ENCODE peak calls at places on chromosomes 1 and 21, in four cellular contexts. One of them, this sample, is unnamed.
A peak's percentile ranks its signal among the peaks of the same experiment; 100 is the strongest.

GRCh38 chr1:53327183-53327941 is 508 bp downstream of the LRP8 start:
- DNase-seq in SK-N-SH: peak; percentile 78
- DNase-seq in PC-3: peak; percentile 16
- DNase-seq in neural progenitor cell: peak; percentile 79
- DNase-seq in this sample: peak; percentile 65

GRCh38 chr1:174998569-174999215 is 1.1 kb upstream of the CACYBP start:
- DNase-seq in neural progenitor cell: peak; percentile 77
- DNase-seq in SK-N-SH: peak; percentile 48
- DNase-seq in PC-3: peak; percentile 50
- DNase-seq in this sample: peak; percentile 71

GRCh38 chr1:234758851-234759250 is 148.9 kb upstream of the IRF2BP2 start:
- DNase-seq in SK-N-SH: no peak
- DNase-seq in PC-3: no peak
- DNase-seq in neural progenitor cell: no peak
- DNase-seq in this sample: no peak

GRCh38 chr1:18253093-18253492 is 145.5 kb downstream of the IGSF21 start:
- DNase-seq in SK-N-SH: peak; percentile 58
- DNase-seq in PC-3: no peak
- DNase-seq in neural progenitor cell: no peak
- DNase-seq in this sample: no peak

GRCh38 chr1:205704891-205705290 is 24.6 kb upstream of the SLC45A3 start:
- DNase-seq in PC-3: no peak
- DNase-seq in SK-N-SH: no peak
- DNase-seq in neural progenitor cell: no peak
- DNase-seq in this sample: no peak

GRCh38 chr1:212157252-212157651 is 121.7 kb downstream of the DTL start:
- DNase-seq in SK-N-SH: no peak
- DNase-seq in PC-3: peak; percentile 64
- DNase-seq in neural progenitor cell: no peak
- DNase-seq in this sample: no peak

GRCh38 chr1:173426057-173426456 is 51.1 kb upstream of the PRDX6 start:
- DNase-seq in PC-3: peak; percentile 91
- DNase-seq in SK-N-SH: no peak
- DNase-seq in neural progenitor cell: no peak
- DNase-seq in this sample: no peak

GRCh38 chr1:241447056-241447649 is 72.4 kb downstream of the FH start:
- DNase-seq in neural progenitor cell: no peak
- DNase-seq in SK-N-SH: no peak
- DNase-seq in PC-3: peak; percentile 56
- DNase-seq in this sample: no peak

GRCh38 chr1:154770897-154771594 is 99.0 kb downstream of the KCNN3 start:
- DNase-seq in SK-N-SH: no peak
- DNase-seq in neural progenitor cell: no peak
- DNase-seq in PC-3: peak; percentile 33
- DNase-seq in this sample: no peak

GRCh38 chr1:175043824-175044223 is 20.6 kb upstream of the MRPS14 start:
- DNase-seq in PC-3: no peak
- DNase-seq in neural progenitor cell: peak; percentile 64
- DNase-seq in SK-N-SH: no peak
- DNase-seq in this sample: no peak

GRCh38 chr1:116386042-116386441 is 13.0 kb downstream of the ATP1A1 start:
- DNase-seq in neural progenitor cell: no peak
- DNase-seq in SK-N-SH: no peak
- DNase-seq in PC-3: no peak
- DNase-seq in this sample: no peak

GRCh38 chr1:38525343-38525948 is 334.1 kb downstream of the RRAGC start:
- DNase-seq in neural progenitor cell: no peak
- DNase-seq in SK-N-SH: no peak
- DNase-seq in PC-3: no peak
- DNase-seq in this sample: no peak

GRCh38 chr1:77394166-77394565 is 112.3 kb downstream of the AK5 start:
- DNase-seq in PC-3: peak; percentile 85
- DNase-seq in SK-N-SH: no peak
- DNase-seq in neural progenitor cell: no peak
- DNase-seq in this sample: peak; percentile 61

GRCh38 chr1:166903232-166903631 is 27.2 kb upstream of the TADA1 start:
- DNase-seq in neural progenitor cell: no peak
- DNase-seq in PC-3: no peak
- DNase-seq in SK-N-SH: no peak
- DNase-seq in this sample: no peak

GRCh38 chr1:9835758-9836631 is 12.2 kb upstream of the CLSTN1 start:
- DNase-seq in neural progenitor cell: peak; percentile 83
- DNase-seq in SK-N-SH: peak; percentile 54
- DNase-seq in PC-3: peak; percentile 91
- DNase-seq in this sample: no peak

GRCh38 chr1:85296980-85297379 is 20.5 kb upstream of the BCL10 start:
- DNase-seq in SK-N-SH: no peak
- DNase-seq in PC-3: no peak
- DNase-seq in neural progenitor cell: no peak
- DNase-seq in this sample: peak; percentile 67

GRCh38 chr1:234925440-234926251 is 203.0 kb downstream of the TOMM20 start:
- DNase-seq in neural progenitor cell: no peak
- DNase-seq in PC-3: peak; percentile 96
- DNase-seq in SK-N-SH: no peak
- DNase-seq in this sample: peak; percentile 98

GRCh38 chr1:238991730-238992490 is 394.5 kb upstream of the CHRM3 start:
- DNase-seq in neural progenitor cell: no peak
- DNase-seq in PC-3: no peak
- DNase-seq in SK-N-SH: peak; percentile 4
- DNase-seq in this sample: no peak

GRCh38 chr21:37915941-37916794 is at the start of gene KCNJ6:
- DNase-seq in SK-N-SH: peak; percentile 87
- DNase-seq in PC-3: no peak
- DNase-seq in neural progenitor cell: peak; percentile 94
- DNase-seq in this sample: peak; percentile 82

GRCh38 chr1:153985341-153985912 is 712 bp downstream of the RAB13 start:
- DNase-seq in neural progenitor cell: no peak
- DNase-seq in PC-3: no peak
- DNase-seq in SK-N-SH: no peak
- DNase-seq in this sample: peak; percentile 79

GRCh38 chr1:88698140-88698539 is 14.1 kb downstream of the PKN2 start:
- DNase-seq in neural progenitor cell: no peak
- DNase-seq in PC-3: peak; percentile 28
- DNase-seq in SK-N-SH: no peak
- DNase-seq in this sample: no peak

GRCh38 chr1:186059311-186059710 is 315.7 kb downstream of the TPR start:
- DNase-seq in neural progenitor cell: no peak
- DNase-seq in SK-N-SH: no peak
- DNase-seq in PC-3: no peak
- DNase-seq in this sample: peak; percentile 59

GRCh38 chr1:247358920-247359319 is 27.3 kb upstream of the ZNF496 start:
- DNase-seq in PC-3: peak; percentile 65
- DNase-seq in SK-N-SH: no peak
- DNase-seq in neural progenitor cell: no peak
- DNase-seq in this sample: peak; percentile 24

GRCh38 chr1:172960019-172960418 is 90.7 kb downstream of the TNFSF18 start:
- DNase-seq in neural progenitor cell: no peak
- DNase-seq in PC-3: no peak
- DNase-seq in SK-N-SH: no peak
- DNase-seq in this sample: peak; percentile 37

GRCh38 chr1:2583871-2584341 is 2.7 kb upstream of the PRXL2B start:
- DNase-seq in SK-N-SH: no peak
- DNase-seq in neural progenitor cell: peak; percentile 38
- DNase-seq in PC-3: no peak
- DNase-seq in this sample: no peak

GRCh38 chr1:17161137-17161700 is 42.0 kb upstream of the PADI2 start:
- DNase-seq in SK-N-SH: no peak
- DNase-seq in neural progenitor cell: no peak
- DNase-seq in PC-3: no peak
- DNase-seq in this sample: peak; percentile 39

GRCh38 chr21:34642211-34643075 is 26.4 kb upstream of the CLIC6 start:
- DNase-seq in neural progenitor cell: no peak
- DNase-seq in SK-N-SH: no peak
- DNase-seq in PC-3: peak; percentile 7
- DNase-seq in this sample: peak; percentile 33

GRCh38 chr1:246647113-246647512 is 77.1 kb upstream of the SCCPDH start:
- DNase-seq in neural progenitor cell: peak; percentile 77
- DNase-seq in PC-3: no peak
- DNase-seq in SK-N-SH: peak; percentile 52
- DNase-seq in this sample: peak; percentile 88

GRCh38 chr1:202113690-202114300 is 8.9 kb upstream of the GPR37L1 start:
- DNase-seq in SK-N-SH: no peak
- DNase-seq in PC-3: no peak
- DNase-seq in neural progenitor cell: no peak
- DNase-seq in this sample: no peak

GRCh38 chr1:226064168-226064815 is 1.8 kb downstream of the H3-3A start:
- DNase-seq in PC-3: peak; percentile 57
- DNase-seq in SK-N-SH: no peak
- DNase-seq in neural progenitor cell: no peak
- DNase-seq in this sample: peak; percentile 53

GRCh38 chr1:94418664-94419655 is 771 bp downstream of the ABCD3 start:
- DNase-seq in neural progenitor cell: peak; percentile 58
- DNase-seq in PC-3: peak; percentile 58
- DNase-seq in SK-N-SH: peak; percentile 72
- DNase-seq in this sample: peak; percentile 80

GRCh38 chr1:31593770-31594632 is 17.7 kb downstream of the TINAGL1 start:
- DNase-seq in PC-3: peak; percentile 90
- DNase-seq in neural progenitor cell: peak; percentile 82
- DNase-seq in SK-N-SH: peak; percentile 76
- DNase-seq in this sample: peak; percentile 83

GRCh38 chr21:46675595-46676280 is 40.3 kb downstream of the PRMT2 start:
- DNase-seq in PC-3: no peak
- DNase-seq in neural progenitor cell: no peak
- DNase-seq in SK-N-SH: no peak
- DNase-seq in this sample: peak; percentile 30

GRCh38 chr1:186202174-186202843 is 172.7 kb downstream of the TPR start:
- DNase-seq in neural progenitor cell: peak; percentile 47
- DNase-seq in PC-3: no peak
- DNase-seq in SK-N-SH: no peak
- DNase-seq in this sample: peak; percentile 76

GRCh38 chr1:89990976-89991831 is 3.7 kb upstream of the ZNF326 start:
- DNase-seq in SK-N-SH: no peak
- DNase-seq in neural progenitor cell: no peak
- DNase-seq in PC-3: peak; percentile 50
- DNase-seq in this sample: peak; percentile 34

GRCh38 chr1:117857434-117857833 is 72.0 kb downstream of the GDAP2 start:
- DNase-seq in neural progenitor cell: no peak
- DNase-seq in PC-3: peak; percentile 65
- DNase-seq in SK-N-SH: no peak
- DNase-seq in this sample: no peak

GRCh38 chr1:77100870-77101269 is 118.4 kb downstream of the PIGK start:
- DNase-seq in SK-N-SH: no peak
- DNase-seq in PC-3: peak; percentile 59
- DNase-seq in neural progenitor cell: peak; percentile 64
- DNase-seq in this sample: peak; percentile 17

GRCh38 chr1:41672173-41672572 is 187.7 kb upstream of the EDN2 start:
- DNase-seq in PC-3: peak; percentile 94
- DNase-seq in SK-N-SH: no peak
- DNase-seq in neural progenitor cell: no peak
- DNase-seq in this sample: peak; percentile 86
- H3K9ac ChIP-seq in PC-3: no peak overlapping the region
- H3K9ac ChIP-seq in SK-N-SH: no peak overlapping the region
- H3K9ac ChIP-seq in neural progenitor cell: no peak overlapping the region
- H3K9ac ChIP-seq in this sample: peak overlapping the region; percentile 54

DNA sequence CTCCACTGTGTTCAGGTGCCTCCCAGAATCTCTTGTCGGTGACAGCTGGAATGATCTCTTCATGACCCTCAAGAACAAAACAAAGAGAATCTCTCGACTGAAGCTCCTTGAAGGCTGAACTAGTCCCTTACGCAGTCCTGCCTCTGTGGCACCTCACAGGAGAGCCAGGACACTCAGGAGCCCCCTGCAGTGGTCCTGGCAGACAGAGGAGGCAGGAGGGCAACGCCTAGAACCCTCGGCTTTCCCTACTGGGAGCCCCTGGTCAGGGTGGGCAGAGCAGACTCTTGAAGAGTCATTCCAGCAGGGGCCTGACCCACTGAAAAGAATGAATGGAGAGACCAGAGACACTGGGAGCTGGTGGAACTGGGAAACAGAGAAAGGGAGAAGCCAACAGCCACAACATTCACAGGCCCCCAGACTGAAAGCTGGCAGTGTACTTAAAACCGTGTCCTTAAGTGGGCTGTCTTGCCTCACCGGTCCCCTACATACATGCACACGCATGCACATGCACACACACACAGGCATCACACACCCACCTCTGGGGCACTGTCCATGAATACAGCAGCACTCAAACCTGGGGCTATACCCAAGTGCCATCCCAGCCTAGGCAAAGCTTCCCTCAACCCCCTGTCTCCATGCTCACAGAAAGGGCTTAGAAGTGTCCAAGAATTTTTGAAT is 67.5 kb upstream of the ANGPTL1 start:
- DNase-seq in SK-N-SH: no peak
- DNase-seq in neural progenitor cell: no peak
- DNase-seq in PC-3: no peak
- DNase-seq in this sample: peak; percentile 42
- H3K9ac ChIP-seq in SK-N-SH: no peak overlapping the region
- H3K9ac ChIP-seq in neural progenitor cell: no peak overlapping the region
- H3K9ac ChIP-seq in PC-3: no peak overlapping the region
- H3K9ac ChIP-seq in this sample: peak overlapping the region; percentile 60

GRCh38 chr1:214902636-214903320 is 179.8 kb upstream of the KCNK2 start:
- DNase-seq in PC-3: peak; percentile 96
- DNase-seq in SK-N-SH: no peak
- DNase-seq in neural progenitor cell: no peak
- DNase-seq in this sample: peak; percentile 86
- H3K9ac ChIP-seq in PC-3: peak overlapping the region; percentile 44
- H3K9ac ChIP-seq in SK-N-SH: no peak overlapping the region
- H3K9ac ChIP-seq in neural progenitor cell: no peak overlapping the region
- H3K9ac ChIP-seq in this sample: peak overlapping the region; percentile 11

DNA sequence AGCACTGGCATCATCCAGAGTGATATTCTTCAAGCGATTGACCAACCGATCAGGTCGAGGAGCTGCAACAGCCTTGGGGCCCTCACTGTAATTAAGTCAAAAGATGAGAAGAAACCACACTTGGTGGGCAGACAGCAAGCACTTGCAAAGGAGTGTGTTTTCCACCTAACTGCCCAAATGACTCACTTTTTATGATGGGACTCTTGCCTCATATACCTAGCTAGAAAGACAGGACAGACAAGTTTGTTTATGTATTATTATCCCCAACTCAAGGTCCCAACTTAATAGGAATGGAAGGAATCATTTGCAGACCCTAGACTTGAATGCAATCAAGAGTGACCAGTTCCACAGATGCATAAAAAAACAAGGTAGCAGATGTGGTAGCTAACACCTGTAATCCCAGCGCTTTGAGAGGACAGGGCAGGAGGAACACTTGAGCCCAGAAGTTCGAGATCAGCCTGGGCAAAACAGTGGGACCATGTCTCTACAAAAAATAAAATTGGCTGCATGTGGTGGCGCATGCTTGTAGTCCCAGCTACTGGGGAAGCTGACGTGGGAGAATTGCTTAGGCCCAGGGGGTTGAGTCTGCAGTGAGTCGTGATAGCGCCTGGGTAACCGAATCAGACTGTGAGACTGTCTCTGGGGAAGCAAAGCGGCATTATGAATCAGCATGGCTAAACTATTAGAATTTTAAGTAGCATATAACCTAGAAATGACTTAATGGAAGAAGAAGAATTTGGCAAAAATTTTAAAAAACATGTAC is 2.3 kb upstream of the NRAS start:
- DNase-seq in neural progenitor cell: no peak
- DNase-seq in SK-N-SH: no peak
- DNase-seq in PC-3: peak; percentile 73
- DNase-seq in this sample: peak; percentile 57
- H3K9ac ChIP-seq in neural progenitor cell: no peak overlapping the region
- H3K9ac ChIP-seq in SK-N-SH: no peak overlapping the region
- H3K9ac ChIP-seq in PC-3: peak overlapping the region; percentile 50
- H3K9ac ChIP-seq in this sample: no peak overlapping the region